ENCODE peak calls at places on chromosomes 5 and 9, in four cellular contexts. One of them, this sample, is unnamed.

GRCh38 chr5:177967221-177967887 is 28.7 kb downstream of the PROP1 start:
- DNase-seq in GM12878: no peak
- DNase-seq in K562: no peak
- DNase-seq in H1: no peak
- DNase-seq in this sample: no peak

GRCh38 chr9:407255-407654 is 192.6 kb downstream of the DOCK8 start:
- DNase-seq in GM12878: no peak
- DNase-seq in K562: no peak
- DNase-seq in H1: no peak
- DNase-seq in this sample: no peak

GRCh38 chr9:8677725-8678124 is 878.1 kb upstream of the DMAC1 start:
- DNase-seq in GM12878: no peak
- DNase-seq in K562: no peak
- DNase-seq in H1: no peak
- DNase-seq in this sample: no peak

GRCh38 chr5:72209515-72210115 is 102.3 kb downstream of the MAP1B start:
- DNase-seq in GM12878: no peak
- DNase-seq in K562: no peak
- DNase-seq in H1: peak; percentile 7
- DNase-seq in this sample: no peak

GRCh38 chr5:3317051-3317795 is 278.4 kb upstream of the IRX1 start:
- DNase-seq in GM12878: no peak
- DNase-seq in K562: no peak
- DNase-seq in H1: no peak
- DNase-seq in this sample: no peak

GRCh38 chr5:81838307-81838906 is 87.5 kb upstream of the SSBP2 start:
- DNase-seq in GM12878: no peak
- DNase-seq in K562: peak; percentile 36
- DNase-seq in H1: no peak
- DNase-seq in this sample: no peak

GRCh38 chr5:169801324-169801777 is 164.3 kb downstream of the DOCK2 start:
- DNase-seq in GM12878: no peak
- DNase-seq in K562: no peak
- DNase-seq in H1: no peak
- DNase-seq in this sample: no peak

GRCh38 chr5:148933903-148934432 is 107.6 kb downstream of the ADRB2 start:
- DNase-seq in GM12878: no peak
- DNase-seq in K562: no peak
- DNase-seq in H1: no peak
- DNase-seq in this sample: no peak

GRCh38 chr9:37491939-37492338 is 6.2 kb downstream of the POLR1E start:
- DNase-seq in GM12878: no peak
- DNase-seq in K562: no peak
- DNase-seq in H1: no peak
- DNase-seq in this sample: no peak
- TF ChIP-seq SP1 in GM12878: no peak
- TF ChIP-seq SP1 in K562: no peak
- TF ChIP-seq SP1 in H1: no peak
- TF ChIP-seq SP1 in this sample: no peak

GRCh38 chr5:115573133-115573532 is 28.6 kb upstream of the FEM1C start:
- DNase-seq in GM12878: no peak
- DNase-seq in K562: no peak
- DNase-seq in H1: no peak
- DNase-seq in this sample: no peak
- TF ChIP-seq KDM1A in GM12878: no peak
- TF ChIP-seq KDM1A in K562: no peak
- TF ChIP-seq KDM1A in H1: no peak
- TF ChIP-seq KDM1A in this sample: no peak

GRCh38 chr5:179387151-179388110 is 42.2 kb upstream of the ADAMTS2 start:
- DNase-seq in GM12878: no peak
- DNase-seq in K562: no peak
- DNase-seq in H1: no peak
- DNase-seq in this sample: no peak

DNA sequence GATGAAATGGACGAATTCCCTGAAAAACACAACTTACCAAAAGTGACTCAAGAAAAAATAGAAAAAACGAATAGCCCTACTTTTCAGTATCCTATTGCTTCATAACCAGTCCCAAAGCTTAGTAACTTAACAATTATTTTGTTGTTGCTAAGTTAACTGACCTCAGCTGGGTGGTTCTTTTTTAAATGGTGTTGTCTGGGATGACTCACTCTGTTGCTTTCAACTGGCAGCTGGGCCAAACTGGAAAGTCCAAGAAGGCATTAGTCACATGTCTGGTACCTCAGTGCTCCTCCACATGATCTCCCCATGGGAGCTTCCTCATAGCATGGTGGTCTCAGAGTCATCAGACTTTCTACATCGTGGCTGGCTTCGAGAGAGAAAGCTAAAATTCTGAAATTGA is 47.8 kb upstream of the ADAMTS2 start:
- DNase-seq in GM12878: no peak
- DNase-seq in K562: no peak
- DNase-seq in H1: no peak
- DNase-seq in this sample: no peak
- TF ChIP-seq ATF3 in GM12878: no peak
- TF ChIP-seq ATF3 in K562: peak; percentile 50
- TF ChIP-seq ATF3 in H1: no peak
- TF ChIP-seq ATF3 in this sample: no peak

GRCh38 chr9:10127867-10128266 is 484.9 kb downstream of the PTPRD start:
- DNase-seq in GM12878: no peak
- DNase-seq in K562: no peak
- DNase-seq in H1: no peak
- DNase-seq in this sample: no peak
- TF ChIP-seq SP1 in GM12878: no peak
- TF ChIP-seq SP1 in K562: no peak
- TF ChIP-seq SP1 in H1: no peak
- TF ChIP-seq SP1 in this sample: no peak

GRCh38 chr9:20623748-20624124 is 1.4 kb upstream of the MLLT3 start:
- DNase-seq in GM12878: no peak
- DNase-seq in K562: no peak
- DNase-seq in H1: no peak
- DNase-seq in this sample: no peak

GRCh38 chr9:20624201-20625002 is 2.1 kb upstream of the MLLT3 start:
- DNase-seq in GM12878: peak; percentile 80
- DNase-seq in K562: no peak
- DNase-seq in H1: no peak
- DNase-seq in this sample: peak; percentile 64

GRCh38 chr9:20621553-20622329 is 558 bp downstream of the MLLT3 start:
- DNase-seq in GM12878: no peak
- DNase-seq in K562: no peak
- DNase-seq in H1: no peak
- DNase-seq in this sample: peak; percentile 20

GRCh38 chr9:20622330-20623020 is at the start of gene MLLT3:
- DNase-seq in GM12878: peak; percentile 87
- DNase-seq in K562: no peak
- DNase-seq in H1: peak; percentile 84
- DNase-seq in this sample: peak; percentile 84

GRCh38 chr9:20623021-20623747 is 885 bp upstream of the MLLT3 start:
- DNase-seq in GM12878: no peak
- DNase-seq in K562: no peak
- DNase-seq in H1: no peak
- DNase-seq in this sample: no peak
- TF ChIP-seq KDM1A in GM12878: no peak
- TF ChIP-seq KDM1A in K562: no peak
- TF ChIP-seq KDM1A in H1: no peak
- TF ChIP-seq KDM1A in this sample: no peak

This sample was measured in HepG2.